ENCODE peak calls at places on chromosomes 7 and 10, in eight cellular contexts. Q is neural progenitor cell; O is T-helper 2 cell; L is activated naive CD4-positive, alpha-beta T cell; F is head of caudate nucleus; G is effector memory CD4-positive, alpha-beta T cell; T is HCT116; Z is RWPE1. U is an unnamed sample.

GRCh38 chr7:48299580-48300169 is 128.4 kb downstream of the ABCA13 start:
- DNase-seq in O (no peak), L (no peak), Q (peak; percentile 77), G (no peak), T (peak; percentile 28), Z (peak; percentile 71), F (peak; percentile 80), U (no peak)

GRCh38 chr7:1450987-1451386 is 8.3 kb downstream of the MICALL2 start:
- DNase-seq in Q (no peak), Z (no peak), T (no peak), G (no peak), L (no peak), O (no peak), F (no peak), U (no peak)

GRCh38 chr7:158372400-158373302 is 215.0 kb downstream of the PTPRN2 start:
- DNase-seq in Q (no peak), T (no peak), L (no peak), O (no peak), F (no peak), G (no peak), Z (no peak), U (no peak)

GRCh38 chr7:72405389-72405788 is 6.7 kb downstream of the CALN1 start:
- DNase-seq in F (peak; percentile 80), L (no peak), Z (peak; percentile 21), G (no peak), Q (no peak), O (no peak), T (no peak), U (peak; percentile 1)

GRCh38 chr7:12685550-12685949 is 1.9 kb upstream of the ARL4A start:
- DNase-seq in O (peak; percentile 37), L (no peak), G (no peak), F (peak; percentile 42), Z (no peak), Q (peak; percentile 75), T (no peak), U (peak; percentile 27)

GRCh38 chr10:83274088-83274487 is 865.2 kb upstream of the GHITM start:
- DNase-seq in T (no peak), Z (no peak), Q (no peak), O (no peak), L (no peak), F (no peak), G (no peak), U (no peak)

GRCh38 chr10:110876788-110877187 is 5.1 kb downstream of the PDCD4 start:
- DNase-seq in T (no peak), Z (no peak), Q (no peak), G (no peak), L (no peak), F (no peak), O (no peak), U (no peak)

GRCh38 chr7:21365866-21366624 is 61.8 kb upstream of the SP4 start:
- DNase-seq in L (no peak), O (no peak), Z (peak; percentile 79), Q (no peak), G (no peak), T (peak; percentile 1), F (no peak), U (no peak)

GRCh38 chr7:30080818-30081217 is 52.6 kb downstream of the PLEKHA8 start:
- DNase-seq in G (no peak), O (no peak), Q (no peak), L (no peak), T (no peak), F (no peak), Z (no peak), U (no peak)

GRCh38 chr10:44787480-44788075 is 123.6 kb upstream of the TMEM72 start:
- DNase-seq in Z (no peak), L (no peak), T (no peak), F (no peak), O (no peak), G (no peak), Q (no peak), U (no peak)

GRCh38 chr7:53070883-53071282 is 35.5 kb downstream of the POM121L12 start:
- DNase-seq in G (no peak), L (no peak), T (no peak), F (no peak), O (no peak), Q (no peak), Z (no peak), U (no peak)

GRCh38 chr10:120966657-120967045 is 115.5 kb downstream of the WDR11 start:
- DNase-seq in Q (no peak), G (no peak), O (no peak), Z (no peak), T (no peak), L (no peak), F (no peak), U (no peak)

U was measured in T-helper 1 cell.